ENCODE peak calls at places on chromosomes 12 and 14, in eight cellular contexts. Y is esophagus muscularis mucosa, W is astrocyte of the spinal cord, R is epithelial cell of esophagus, T is AG10803, H is left ventricle myocardium inferior, D is foreskin fibroblast, A is stomach. M is an unnamed sample.

GRCh38 chr12:124732275-124733075 is 131.2 kb downstream of the SCARB1 start:
- DNase-seq in Y (no peak), W (no peak), R (no peak), T (peak), H (no peak), D (no peak), A (no peak), M (no peak)

GRCh38 chr12:130577348-130577747 is 138.8 kb downstream of the RIMBP2 start:
- DNase-seq in Y (no peak), W (no peak), R (no peak), T (no peak), H (no peak), D (no peak), A (no peak), M (no peak)

GRCh38 chr14:90661881-90662280 is 154.3 kb downstream of the TTC7B start:
- DNase-seq in Y (no peak), W (no peak), R (no peak), T (no peak), H (no peak), D (no peak), A (no peak), M (no peak)

GRCh38 chr12:19799886-19800602 is 360.8 kb downstream of the AEBP2 start:
- DNase-seq in Y (no peak), W (peak), R (no peak), T (no peak), H (no peak), D (no peak), A (no peak), M (no peak)

GRCh38 chr12:16608346-16608745 is 2.4 kb upstream of the LMO3 start:
- DNase-seq in Y (no peak), W (no peak), R (no peak), T (no peak), H (no peak), D (no peak), A (no peak), M (no peak)

GRCh38 chr14:91412939-91413338 is 4.7 kb downstream of the CCDC88C start:
- DNase-seq in Y (no peak), W (no peak), R (no peak), T (no peak), H (no peak), D (no peak), A (no peak), M (no peak)

GRCh38 chr14:22852940-22853767 is 16.8 kb downstream of the MMP14 start:
- DNase-seq in Y (peak), W (peak), R (peak), T (peak), H (peak), D (peak), A (peak), M (peak)

GRCh38 chr14:91867316-91867988 is at the start of gene TC2N:
- DNase-seq in Y (no peak), W (no peak), R (no peak), T (no peak), H (no peak), D (no peak), A (no peak), M (no peak)

GRCh38 chr12:13293086-13293485 is 96.6 kb downstream of the EMP1 start:
- DNase-seq in Y (no peak), W (no peak), R (no peak), T (peak), H (no peak), D (no peak), A (no peak), M (no peak)

GRCh38 chr12:16165506-16165905 is 112.0 kb downstream of the SLC15A5 start:
- DNase-seq in Y (no peak), W (peak), R (peak), T (peak), H (no peak), D (peak), A (peak), M (no peak)

GRCh38 chr14:21069388-21070082 is 569 bp upstream of the ARHGEF40 start:
- DNase-seq in Y (no peak), W (peak), R (no peak), T (peak), H (peak), D (no peak), A (no peak), M (no peak)

GRCh38 chr12:68851592-68851952 is 43.6 kb downstream of the MDM2 start:
- DNase-seq in Y (no peak), W (no peak), R (no peak), T (no peak), H (no peak), D (no peak), A (no peak), M (no peak)

GRCh38 chr14:72792051-72792788 is 101.7 kb downstream of the DPF3 start:
- DNase-seq in Y (no peak), W (no peak), R (no peak), T (no peak), H (peak), D (no peak), A (no peak), M (no peak)

GRCh38 chr14:72888636-72889201 is 5.2 kb downstream of the DPF3 start:
- DNase-seq in Y (no peak), W (peak), R (no peak), T (peak), H (no peak), D (no peak), A (no peak), M (no peak)

DNA sequence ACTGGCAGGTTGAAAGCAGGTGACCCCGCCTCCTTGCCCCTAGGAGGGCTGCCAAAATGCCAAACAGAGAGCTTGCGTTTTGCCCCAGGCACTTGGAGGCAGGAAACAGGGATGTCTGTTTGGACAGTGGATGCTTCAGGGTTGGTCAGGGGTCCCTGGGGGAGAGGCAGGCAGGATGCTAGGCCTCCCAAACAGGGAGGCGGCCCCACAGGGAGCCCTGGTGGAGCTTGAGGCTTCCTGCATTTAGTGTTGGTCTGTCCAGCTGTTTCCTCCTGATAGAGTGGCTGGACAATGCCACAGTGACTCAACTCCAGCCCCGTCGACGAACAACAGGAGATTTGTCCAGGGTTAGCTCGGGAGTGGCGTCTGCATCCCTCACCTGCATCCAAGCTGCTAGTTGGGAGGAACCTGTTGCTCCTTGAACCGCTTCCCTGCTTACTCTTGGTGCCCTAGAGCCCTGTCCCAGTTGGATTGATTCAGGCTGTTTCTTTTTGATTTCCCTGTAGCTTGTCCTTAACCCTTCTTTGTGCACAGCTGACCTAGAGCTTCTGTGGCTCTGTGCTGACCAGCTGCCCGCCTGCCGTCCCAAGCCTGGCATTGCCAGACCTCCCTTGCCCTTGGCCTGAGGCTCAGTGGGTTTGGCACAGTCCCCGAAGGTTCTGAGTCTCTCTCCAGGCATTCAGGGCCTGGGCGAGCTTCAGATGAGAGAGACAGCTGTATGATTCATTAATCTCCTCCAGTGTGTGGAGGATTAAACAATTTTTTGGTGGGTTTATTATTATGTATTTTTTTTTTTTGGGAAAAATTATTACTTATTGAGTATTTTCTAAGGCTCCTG is 45.9 kb downstream of the TSPAN9 start:
- DNase-seq in Y (no peak), W (peak), R (peak), T (peak), H (peak), D (peak), A (no peak), M (no peak)
- TF ChIP-seq CTCF in Y (peak), W (peak), R (no peak), T (peak), H (peak), D (peak), A (no peak), M (no peak)

DNA sequence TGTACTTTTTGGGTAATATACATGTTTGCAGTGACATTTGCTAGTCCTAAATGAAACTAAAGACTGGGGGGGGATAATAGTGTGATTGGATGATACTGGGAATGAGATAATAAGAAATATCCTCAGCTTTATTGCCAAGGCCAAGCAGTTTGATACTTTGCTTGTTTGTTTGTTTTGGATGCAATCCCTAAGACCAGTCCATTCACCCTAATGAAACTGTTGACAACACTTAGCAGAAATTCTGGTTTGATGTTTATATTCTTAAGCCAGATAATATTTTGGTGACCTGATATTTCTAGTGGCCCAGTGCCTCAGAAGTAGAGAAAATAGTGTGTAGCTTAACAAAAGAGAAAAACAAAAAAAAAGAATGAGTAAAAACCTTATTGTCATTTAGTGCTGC is 1.8 kb downstream of the PHC1 start:
- DNase-seq in Y (no peak), W (no peak), R (no peak), T (no peak), H (no peak), D (no peak), A (no peak), M (no peak)
- H3K4me3 ChIP-seq in Y (no peak), W (no peak), R (no peak), T (no peak), H (peak), D (peak), A (no peak), M (no peak)

GRCh38 chr12:105352049-105352448 is 21.6 kb downstream of the C12orf75 start:
- DNase-seq in Y (no peak), W (no peak), R (no peak), T (no peak), H (no peak), D (no peak), A (no peak), M (peak)
- TF ChIP-seq CTCF in Y (no peak), W (no peak), R (no peak), T (no peak), H (no peak), D (no peak), A (no peak), M (no peak)

GRCh38 chr12:78880078-78880477 is 15.5 kb downstream of the SYT1 start:
- DNase-seq in Y (no peak), W (no peak), R (peak), T (peak), H (no peak), D (no peak), A (no peak), M (no peak)

GRCh38 chr12:78878447-78878846 is 13.9 kb downstream of the SYT1 start:
- DNase-seq in Y (no peak), W (no peak), R (peak), T (no peak), H (no peak), D (no peak), A (no peak), M (no peak)

DNA sequence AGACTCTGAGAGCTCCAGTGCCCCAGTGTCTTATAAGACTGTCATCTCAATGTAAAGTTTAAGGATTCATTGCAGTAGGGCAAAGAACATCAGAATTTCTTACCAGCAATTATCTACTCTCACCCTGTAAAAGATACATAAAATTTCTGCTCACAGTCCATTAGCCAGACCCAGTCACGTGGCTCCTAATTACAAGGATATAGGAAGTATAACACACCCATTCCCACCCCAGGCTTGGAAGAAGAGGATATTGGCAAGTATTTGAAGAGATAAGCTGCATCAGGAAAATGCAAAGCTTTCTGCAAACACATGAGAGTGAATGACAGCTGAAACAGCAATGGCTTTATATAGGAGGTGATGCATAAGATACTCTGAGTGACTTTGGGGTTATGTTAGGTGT is 14.3 kb downstream of the SYT1 start:
- DNase-seq in Y (no peak), W (no peak), R (no peak), T (no peak), H (no peak), D (no peak), A (no peak), M (no peak)
- H3K4me3 ChIP-seq in Y (no peak), W (no peak), R (no peak), T (no peak), H (no peak), D (no peak), A (no peak), M (no peak)

DNA sequence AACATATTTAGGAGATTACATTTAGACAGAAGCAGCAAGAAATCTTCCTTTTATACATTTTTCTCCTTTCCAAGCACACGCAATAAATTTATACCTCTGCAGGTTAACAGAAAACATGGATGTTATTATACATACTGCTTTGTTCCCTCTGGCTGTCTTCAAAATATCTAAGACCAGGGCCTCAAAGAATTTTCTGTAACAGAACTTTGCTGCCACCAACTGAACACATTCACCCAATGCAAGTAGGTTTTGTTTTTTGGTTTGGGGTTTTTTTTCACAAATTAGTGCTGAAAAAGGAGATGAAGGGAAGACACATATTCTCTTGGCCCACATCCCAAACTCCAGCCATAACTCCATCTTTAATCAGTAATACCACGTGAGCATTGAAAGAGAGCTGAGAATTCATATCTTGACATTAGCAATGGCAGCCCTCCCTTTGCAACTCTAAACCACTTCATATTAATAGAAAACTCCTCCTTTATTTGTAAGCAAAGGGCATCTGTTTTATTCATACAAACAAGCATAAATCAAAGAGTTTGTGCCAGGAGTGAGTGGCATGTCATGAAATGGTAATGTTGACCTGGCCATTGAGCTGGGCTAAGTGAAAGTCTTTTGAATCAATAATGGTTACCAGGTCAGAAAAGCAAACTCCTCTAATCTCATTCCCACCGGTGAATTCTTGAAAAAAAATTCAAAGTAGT is 150.8 kb upstream of the FSCB start:
- DNase-seq in Y (no peak), W (peak), R (peak), T (no peak), H (no peak), D (no peak), A (no peak), M (no peak)
- TF ChIP-seq CTCF in Y (peak), W (no peak), R (peak), T (no peak), H (peak), D (peak), A (no peak), M (no peak)

M was measured in GM12864.